ENCODE peak calls at places on chromosomes 6 and 20, in five cellular contexts. One of them, this sample, is unnamed.

GRCh38 chr20:38210741-38211140 is 45.7 kb upstream of the TGM2 start:
- DNase-seq in A549: no peak
- DNase-seq in effector memory CD4-positive, alpha-beta T cell: no peak
- DNase-seq in brain microvascular endothelial cell: no peak
- DNase-seq in CD8-positive, alpha-beta T cell: no peak
- DNase-seq in this sample: no peak

GRCh38 chr20:32629813-32630212 is 43.9 kb downstream of the C20orf203 start:
- DNase-seq in A549: no peak
- DNase-seq in effector memory CD4-positive, alpha-beta T cell: no peak
- DNase-seq in brain microvascular endothelial cell: no peak
- DNase-seq in CD8-positive, alpha-beta T cell: no peak
- DNase-seq in this sample: no peak

GRCh38 chr6:4687989-4688947 is 87.9 kb upstream of the CDYL start:
- DNase-seq in A549: peak
- DNase-seq in effector memory CD4-positive, alpha-beta T cell: no peak
- DNase-seq in brain microvascular endothelial cell: peak
- DNase-seq in CD8-positive, alpha-beta T cell: no peak
- DNase-seq in this sample: no peak

GRCh38 chr6:160386869-160387518 is 38.8 kb downstream of the SLC22A3 start:
- DNase-seq in A549: peak
- DNase-seq in effector memory CD4-positive, alpha-beta T cell: no peak
- DNase-seq in brain microvascular endothelial cell: no peak
- DNase-seq in CD8-positive, alpha-beta T cell: no peak
- DNase-seq in this sample: peak

GRCh38 chr6:100099189-100100074 is 105.4 kb upstream of the MCHR2 start:
- DNase-seq in A549: no peak
- DNase-seq in effector memory CD4-positive, alpha-beta T cell: no peak
- DNase-seq in brain microvascular endothelial cell: no peak
- DNase-seq in CD8-positive, alpha-beta T cell: no peak
- DNase-seq in this sample: no peak

GRCh38 chr6:155524249-155524651 is 68.6 kb upstream of the NOX3 start:
- DNase-seq in A549: no peak
- DNase-seq in effector memory CD4-positive, alpha-beta T cell: no peak
- DNase-seq in brain microvascular endothelial cell: peak
- DNase-seq in CD8-positive, alpha-beta T cell: no peak
- DNase-seq in this sample: no peak

GRCh38 chr20:15643713-15644112 is 929.5 kb downstream of the KIF16B start:
- DNase-seq in A549: peak
- DNase-seq in effector memory CD4-positive, alpha-beta T cell: no peak
- DNase-seq in brain microvascular endothelial cell: no peak
- DNase-seq in CD8-positive, alpha-beta T cell: no peak
- DNase-seq in this sample: no peak

GRCh38 chr20:25553819-25554296 is 31.5 kb downstream of the NINL start:
- DNase-seq in A549: no peak
- DNase-seq in effector memory CD4-positive, alpha-beta T cell: no peak
- DNase-seq in brain microvascular endothelial cell: peak
- DNase-seq in CD8-positive, alpha-beta T cell: no peak
- DNase-seq in this sample: no peak

GRCh38 chr20:9253140-9253539 is 184.3 kb downstream of the PLCB4 start:
- DNase-seq in A549: no peak
- DNase-seq in effector memory CD4-positive, alpha-beta T cell: no peak
- DNase-seq in brain microvascular endothelial cell: no peak
- DNase-seq in CD8-positive, alpha-beta T cell: no peak
- DNase-seq in this sample: no peak

GRCh38 chr6:108947114-108947854 is 99.1 kb downstream of the ARMC2 start:
- DNase-seq in A549: no peak
- DNase-seq in effector memory CD4-positive, alpha-beta T cell: no peak
- DNase-seq in brain microvascular endothelial cell: peak
- DNase-seq in CD8-positive, alpha-beta T cell: no peak
- DNase-seq in this sample: no peak

GRCh38 chr20:46694484-46694883 is 5.2 kb upstream of the TP53RK start:
- DNase-seq in A549: no peak
- DNase-seq in effector memory CD4-positive, alpha-beta T cell: no peak
- DNase-seq in brain microvascular endothelial cell: no peak
- DNase-seq in CD8-positive, alpha-beta T cell: no peak
- DNase-seq in this sample: no peak

GRCh38 chr6:44052419-44053011 is 74.7 kb downstream of the MRPL14 start:
- DNase-seq in A549: no peak
- DNase-seq in effector memory CD4-positive, alpha-beta T cell: no peak
- DNase-seq in brain microvascular endothelial cell: peak
- DNase-seq in CD8-positive, alpha-beta T cell: no peak
- DNase-seq in this sample: no peak

GRCh38 chr6:28537509-28538140 is 11.9 kb downstream of the GPX5 start:
- DNase-seq in A549: no peak
- DNase-seq in effector memory CD4-positive, alpha-beta T cell: no peak
- DNase-seq in brain microvascular endothelial cell: peak
- DNase-seq in CD8-positive, alpha-beta T cell: no peak
- DNase-seq in this sample: no peak

GRCh38 chr6:31723245-31723979 is at the start of gene MPIG6B:
- DNase-seq in A549: no peak
- DNase-seq in effector memory CD4-positive, alpha-beta T cell: no peak
- DNase-seq in brain microvascular endothelial cell: no peak
- DNase-seq in CD8-positive, alpha-beta T cell: no peak
- DNase-seq in this sample: no peak

GRCh38 chr20:24723953-24724352 is 225.1 kb upstream of the CST7 start:
- DNase-seq in A549: no peak
- DNase-seq in effector memory CD4-positive, alpha-beta T cell: no peak
- DNase-seq in brain microvascular endothelial cell: no peak
- DNase-seq in CD8-positive, alpha-beta T cell: no peak
- DNase-seq in this sample: no peak

GRCh38 chr6:113385020-113385431 is 472.1 kb upstream of the MARCKS start:
- DNase-seq in A549: no peak
- DNase-seq in effector memory CD4-positive, alpha-beta T cell: no peak
- DNase-seq in brain microvascular endothelial cell: no peak
- DNase-seq in CD8-positive, alpha-beta T cell: no peak
- DNase-seq in this sample: no peak

GRCh38 chr6:149198265-149198664 is 119.2 kb upstream of the TAB2 start:
- DNase-seq in A549: no peak
- DNase-seq in effector memory CD4-positive, alpha-beta T cell: no peak
- DNase-seq in brain microvascular endothelial cell: no peak
- DNase-seq in CD8-positive, alpha-beta T cell: no peak
- DNase-seq in this sample: no peak

GRCh38 chr6:149202967-149203366 is 114.5 kb upstream of the TAB2 start:
- DNase-seq in A549: no peak
- DNase-seq in effector memory CD4-positive, alpha-beta T cell: no peak
- DNase-seq in brain microvascular endothelial cell: no peak
- DNase-seq in CD8-positive, alpha-beta T cell: no peak
- DNase-seq in this sample: no peak

GRCh38 chr6:149202100-149202499 is 115.4 kb upstream of the TAB2 start:
- DNase-seq in A549: no peak
- DNase-seq in effector memory CD4-positive, alpha-beta T cell: no peak
- DNase-seq in brain microvascular endothelial cell: no peak
- DNase-seq in CD8-positive, alpha-beta T cell: no peak
- DNase-seq in this sample: no peak

GRCh38 chr6:149201068-149201655 is 116.3 kb upstream of the TAB2 start:
- DNase-seq in A549: no peak
- DNase-seq in effector memory CD4-positive, alpha-beta T cell: no peak
- DNase-seq in brain microvascular endothelial cell: no peak
- DNase-seq in CD8-positive, alpha-beta T cell: no peak
- DNase-seq in this sample: no peak

DNA sequence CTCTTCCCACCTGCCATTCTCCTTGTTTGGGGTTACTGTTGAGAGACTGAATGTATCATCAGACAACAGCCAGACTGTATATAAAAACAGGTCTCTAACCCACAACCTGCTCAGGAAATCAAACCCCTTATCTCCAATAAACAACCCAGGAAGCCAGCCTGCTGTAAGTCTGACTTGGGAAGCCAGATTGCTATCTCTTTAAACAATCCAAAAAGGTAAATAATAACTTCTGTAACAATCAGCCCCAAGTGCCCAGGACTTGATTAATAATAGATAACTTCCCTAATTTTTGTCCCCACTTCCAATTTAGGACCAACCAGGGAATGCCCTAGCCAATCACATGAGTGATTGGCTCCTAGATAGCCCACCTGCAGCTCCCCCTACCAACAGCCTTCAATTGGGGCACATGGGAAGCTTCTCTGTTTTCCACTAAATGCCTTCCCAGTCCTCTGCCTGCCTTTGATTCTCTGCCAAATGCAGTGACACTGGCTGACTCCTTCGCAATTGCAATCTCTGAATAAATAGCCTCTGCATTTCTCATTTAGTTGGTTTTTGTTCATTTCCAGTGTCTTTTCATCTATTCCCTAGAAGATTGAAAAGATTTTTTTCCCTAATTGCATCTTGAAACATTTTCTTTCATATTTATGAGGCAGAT is 117.1 kb upstream of the TAB2 start:
- DNase-seq in A549: no peak
- DNase-seq in effector memory CD4-positive, alpha-beta T cell: no peak
- DNase-seq in brain microvascular endothelial cell: no peak
- DNase-seq in CD8-positive, alpha-beta T cell: no peak
- DNase-seq in this sample: no peak
- H3K27ac ChIP-seq in A549: no peak
- H3K27ac ChIP-seq in effector memory CD4-positive, alpha-beta T cell: no peak
- H3K27ac ChIP-seq in brain microvascular endothelial cell: no peak
- H3K27ac ChIP-seq in CD8-positive, alpha-beta T cell: no peak
- H3K27ac ChIP-seq in this sample: no peak

GRCh38 chr6:42441059-42441471 is 10.7 kb downstream of the TRERF1 start:
- DNase-seq in A549: no peak
- DNase-seq in effector memory CD4-positive, alpha-beta T cell: no peak
- DNase-seq in brain microvascular endothelial cell: peak
- DNase-seq in CD8-positive, alpha-beta T cell: no peak
- DNase-seq in this sample: no peak
- H3K4me3 ChIP-seq in A549: no peak
- H3K4me3 ChIP-seq in effector memory CD4-positive, alpha-beta T cell: peak
- H3K4me3 ChIP-seq in brain microvascular endothelial cell: peak
- H3K4me3 ChIP-seq in CD8-positive, alpha-beta T cell: no peak
- H3K4me3 ChIP-seq in this sample: no peak

GRCh38 chr20:49548371-49548947 is 19.5 kb downstream of the PTGIS start:
- DNase-seq in A549: no peak
- DNase-seq in effector memory CD4-positive, alpha-beta T cell: no peak
- DNase-seq in brain microvascular endothelial cell: no peak
- DNase-seq in CD8-positive, alpha-beta T cell: no peak
- DNase-seq in this sample: no peak

GRCh38 chr20:49543071-49543857 is 24.7 kb downstream of the PTGIS start:
- DNase-seq in A549: no peak
- DNase-seq in effector memory CD4-positive, alpha-beta T cell: no peak
- DNase-seq in brain microvascular endothelial cell: no peak
- DNase-seq in CD8-positive, alpha-beta T cell: no peak
- DNase-seq in this sample: no peak

GRCh38 chr20:49543858-49544437 is 24.0 kb downstream of the PTGIS start:
- DNase-seq in A549: no peak
- DNase-seq in effector memory CD4-positive, alpha-beta T cell: no peak
- DNase-seq in brain microvascular endothelial cell: no peak
- DNase-seq in CD8-positive, alpha-beta T cell: no peak
- DNase-seq in this sample: no peak

GRCh38 chr20:49544535-49544934 is 23.4 kb downstream of the PTGIS start:
- DNase-seq in A549: no peak
- DNase-seq in effector memory CD4-positive, alpha-beta T cell: no peak
- DNase-seq in brain microvascular endothelial cell: no peak
- DNase-seq in CD8-positive, alpha-beta T cell: no peak
- DNase-seq in this sample: no peak

GRCh38 chr20:49545572-49545971 is 22.4 kb downstream of the PTGIS start:
- DNase-seq in A549: peak
- DNase-seq in effector memory CD4-positive, alpha-beta T cell: no peak
- DNase-seq in brain microvascular endothelial cell: no peak
- DNase-seq in CD8-positive, alpha-beta T cell: no peak
- DNase-seq in this sample: no peak
- H3K27ac ChIP-seq in A549: no peak
- H3K27ac ChIP-seq in effector memory CD4-positive, alpha-beta T cell: no peak
- H3K27ac ChIP-seq in brain microvascular endothelial cell: no peak
- H3K27ac ChIP-seq in CD8-positive, alpha-beta T cell: no peak
- H3K27ac ChIP-seq in this sample: no peak

GRCh38 chr20:63360850-63361497 is at the start of gene CHRNA4:
- DNase-seq in A549: no peak
- DNase-seq in effector memory CD4-positive, alpha-beta T cell: no peak
- DNase-seq in brain microvascular endothelial cell: no peak
- DNase-seq in CD8-positive, alpha-beta T cell: no peak
- DNase-seq in this sample: no peak
- H3K4me3 ChIP-seq in A549: peak
- H3K4me3 ChIP-seq in effector memory CD4-positive, alpha-beta T cell: no peak
- H3K4me3 ChIP-seq in brain microvascular endothelial cell: no peak
- H3K4me3 ChIP-seq in CD8-positive, alpha-beta T cell: no peak
- H3K4me3 ChIP-seq in this sample: no peak

DNA sequence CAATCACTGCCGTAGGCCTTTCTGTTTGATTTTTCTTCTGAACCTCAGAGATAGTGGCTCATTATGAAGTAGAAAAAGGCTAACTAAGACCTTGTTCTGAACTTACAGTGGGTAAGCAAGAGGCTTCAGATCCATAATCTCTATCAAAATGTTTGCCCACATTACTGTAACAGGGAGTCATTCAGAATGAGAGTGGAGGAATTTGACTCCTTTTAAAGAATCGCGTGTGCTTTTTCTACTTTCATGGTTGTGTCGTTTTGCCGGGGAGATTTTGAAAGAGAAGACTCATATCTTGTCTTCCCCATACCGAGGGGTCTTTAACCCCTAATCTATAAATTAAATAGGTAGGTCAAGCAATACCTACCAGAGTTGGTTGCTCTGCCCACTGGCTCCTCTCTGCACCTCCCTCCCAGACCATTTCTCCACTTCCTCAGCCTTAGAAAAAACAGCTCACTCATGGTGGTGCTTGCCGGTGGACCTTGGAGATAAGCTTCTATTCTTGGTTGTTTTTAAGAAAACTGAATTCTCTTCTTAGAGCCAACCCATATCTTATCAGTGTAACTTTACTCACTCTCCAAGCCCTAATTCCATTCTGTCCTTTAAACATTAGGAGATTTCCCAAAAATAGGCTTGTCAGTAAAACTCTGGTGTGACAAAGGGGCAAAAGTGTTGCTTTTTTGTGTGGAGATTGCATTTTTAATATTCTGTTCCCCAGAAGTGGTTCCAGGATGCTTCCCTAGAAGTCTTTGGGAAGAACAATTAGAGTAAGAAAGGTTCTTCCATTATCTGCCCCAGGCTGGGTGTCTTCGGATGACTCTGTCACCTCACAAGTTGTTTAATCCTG is 56.6 kb downstream of the E2F3 start:
- DNase-seq in A549: no peak
- DNase-seq in effector memory CD4-positive, alpha-beta T cell: no peak
- DNase-seq in brain microvascular endothelial cell: peak
- DNase-seq in CD8-positive, alpha-beta T cell: no peak
- DNase-seq in this sample: no peak
- H3K27ac ChIP-seq in A549: no peak
- H3K27ac ChIP-seq in effector memory CD4-positive, alpha-beta T cell: no peak
- H3K27ac ChIP-seq in brain microvascular endothelial cell: peak
- H3K27ac ChIP-seq in CD8-positive, alpha-beta T cell: no peak
- H3K27ac ChIP-seq in this sample: no peak

DNA sequence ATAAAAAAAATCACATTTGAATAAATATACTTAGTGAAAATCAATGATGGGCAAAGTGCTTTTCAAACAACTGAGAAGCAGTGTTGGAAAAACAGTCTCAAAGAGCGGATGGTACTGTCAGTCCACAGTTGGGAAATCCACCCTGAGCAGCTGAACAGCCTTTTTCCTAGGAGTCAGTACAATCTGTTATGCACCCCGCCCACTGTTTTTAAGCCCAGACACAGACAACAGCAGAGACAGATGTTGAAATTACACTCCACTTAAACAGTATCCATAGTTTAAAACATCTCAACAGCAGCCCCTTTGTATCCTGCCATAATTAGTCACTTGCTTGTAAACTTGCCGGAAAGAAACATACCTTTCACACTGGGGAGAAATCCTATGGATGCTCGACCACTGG is 372 bp downstream of the KIAA0408 start:
- DNase-seq in A549: no peak
- DNase-seq in effector memory CD4-positive, alpha-beta T cell: no peak
- DNase-seq in brain microvascular endothelial cell: peak
- DNase-seq in CD8-positive, alpha-beta T cell: no peak
- DNase-seq in this sample: no peak
- H3K4me3 ChIP-seq in A549: no peak
- H3K4me3 ChIP-seq in effector memory CD4-positive, alpha-beta T cell: no peak
- H3K4me3 ChIP-seq in brain microvascular endothelial cell: no peak
- H3K4me3 ChIP-seq in CD8-positive, alpha-beta T cell: no peak
- H3K4me3 ChIP-seq in this sample: no peak